ENCODE peak calls at places on chromosomes 7 and 10, in ten cellular contexts. C is tibial artery, Q is A549, L is mesendoderm, X is psoas muscle, A is upper lobe of left lung, V is heart left ventricle, P is esophagus squamous epithelium, W is Caco-2, F is SK-N-SH. B is an unnamed sample. For H3K4me1, the result is how much of the 10 kb centered on the place peaks cover.

GRCh38 chr10:35412900-35413491 is 76.7 kb downstream of the CCNY start:
- DNase-seq in X (no peak), F (no peak), Q (no peak), L (peak), V (no peak), A (no peak), P (no peak), C (no peak), W (no peak), B (no peak)

GRCh38 chr7:150855046-150855445 is 2.7 kb downstream of the AOC1 start:
- DNase-seq in C (no peak), X (no peak), V (no peak), W (no peak), F (no peak), Q (no peak), A (no peak), P (no peak), L (no peak), B (peak)

GRCh38 chr7:67462781-67463191 is 466.2 kb downstream of the TYW1 start:
- DNase-seq in L (no peak), X (no peak), C (no peak), F (peak), V (peak), A (peak), W (no peak), Q (no peak), P (no peak), B (peak)

GRCh38 chr10:122342293-122343134 is 32.0 kb upstream of the PLEKHA1 start:
- DNase-seq in X (no peak), Q (peak), P (no peak), C (no peak), L (peak), W (peak), A (no peak), F (peak), V (peak), B (no peak)

GRCh38 chr10:109963439-109963838 is 40.1 kb upstream of the XPNPEP1 start:
- DNase-seq in W (no peak), F (peak), L (peak), V (no peak), Q (no peak), A (no peak), P (no peak), C (no peak), X (no peak), B (no peak)

GRCh38 chr7:44213872-44214595 is 13.3 kb downstream of the YKT6 start:
- DNase-seq in Q (peak), C (peak), X (no peak), F (peak), A (peak), P (no peak), W (peak), L (peak), V (no peak), B (peak)

GRCh38 chr7:20790273-20790842 is 3.7 kb upstream of the SP8 start:
- DNase-seq in W (no peak), L (no peak), C (no peak), X (no peak), P (no peak), F (no peak), A (no peak), Q (no peak), V (no peak), B (no peak)

GRCh38 chr7:3068568-3068967 is 24.9 kb upstream of the CARD11 start:
- DNase-seq in Q (no peak), L (no peak), X (no peak), V (no peak), W (no peak), F (no peak), C (no peak), P (no peak), A (no peak), B (no peak)

GRCh38 chr7:786472-787255 is 45.6 kb upstream of the SUN1 start:
- DNase-seq in W (peak), L (peak), V (peak), F (peak), A (peak), X (peak), Q (peak), C (peak), P (no peak), B (peak)

GRCh38 chr10:113520606-113521481 is 32.0 kb upstream of the HABP2 start:
- DNase-seq in A (no peak), W (peak), X (peak), C (peak), F (peak), P (no peak), Q (peak), V (peak), L (peak), B (no peak)

GRCh38 chr10:43114743-43115611 is 23.3 kb upstream of the CSGALNACT2 start:
- DNase-seq in W (no peak), Q (no peak), X (no peak), L (peak), A (no peak), V (no peak), P (no peak), C (no peak), F (no peak), B (peak)

GRCh38 chr7:120658516-120658915 is 199.4 kb downstream of the TSPAN12 start:
- DNase-seq in F (no peak), V (no peak), Q (no peak), C (no peak), L (no peak), A (no peak), W (no peak), X (no peak), P (no peak), B (no peak)

GRCh38 chr7:74032191-74032490 is 4.2 kb downstream of the ELN start:
- DNase-seq in V (peak), P (no peak), L (no peak), X (peak), W (no peak), A (no peak), C (peak), F (no peak), Q (no peak), B (no peak)

GRCh38 chr7:81776972-81777371 is 7.1 kb upstream of the HGF start:
- DNase-seq in Q (no peak), F (no peak), C (no peak), X (no peak), P (no peak), A (no peak), W (peak), L (peak), V (no peak), B (no peak)

GRCh38 chr10:102475451-102476040 is 24.2 kb upstream of the C10orf95 start:
- DNase-seq in F (no peak), L (no peak), X (no peak), W (no peak), A (peak), Q (no peak), V (no peak), C (no peak), P (no peak), B (no peak)

GRCh38 chr7:104156842-104157277 is 51.0 kb downstream of the ORC5 start:
- DNase-seq in Q (peak), F (peak), W (peak), C (no peak), P (no peak), X (no peak), L (peak), V (no peak), A (no peak), B (no peak)

GRCh38 chr7:54907981-54908380 is 110.8 kb upstream of the EGFR start:
- DNase-seq in X (no peak), V (no peak), P (no peak), W (no peak), L (no peak), Q (no peak), A (no peak), C (no peak), F (no peak), B (no peak)

GRCh38 chr10:86813101-86813500 is 56.7 kb downstream of the BMPR1A start:
- DNase-seq in P (no peak), X (no peak), L (no peak), W (no peak), Q (no peak), A (no peak), C (no peak), F (no peak), V (no peak), B (no peak)
- H3K4me1 ChIP-seq in P (under half), X (under half), L (under half), W (under half), Q (under half), A (under half), C (under half), F (under half), V (under half), B (under half)

DNA sequence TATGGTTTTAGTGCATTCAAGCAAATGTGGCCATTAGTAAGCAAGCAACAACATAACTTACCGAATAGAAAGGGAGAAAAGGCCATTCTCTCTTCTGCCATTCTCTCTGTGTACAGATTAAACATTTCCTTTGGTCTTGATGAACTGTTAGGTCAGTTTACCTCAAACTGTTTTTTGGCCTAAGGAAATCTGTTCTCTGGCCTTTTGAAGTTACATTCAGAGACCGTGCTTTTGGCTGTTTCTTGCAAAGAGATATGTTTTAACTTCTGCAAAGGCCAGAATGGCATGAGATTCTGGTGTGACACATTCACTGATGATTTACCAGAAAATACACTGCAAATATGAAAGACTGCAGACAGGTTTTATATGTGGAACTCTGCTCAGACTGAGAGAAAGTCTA is 22.2 kb downstream of the AHR start:
- DNase-seq in C (no peak), L (no peak), P (no peak), W (no peak), A (no peak), F (no peak), X (no peak), Q (peak), V (no peak), B (no peak)
- H3K4me1 ChIP-seq in C (under half), L (under half), P (half or more), W (under half), A (under half), F (under half), X (under half), Q (half or more), V (half or more), B (under half)

DNA sequence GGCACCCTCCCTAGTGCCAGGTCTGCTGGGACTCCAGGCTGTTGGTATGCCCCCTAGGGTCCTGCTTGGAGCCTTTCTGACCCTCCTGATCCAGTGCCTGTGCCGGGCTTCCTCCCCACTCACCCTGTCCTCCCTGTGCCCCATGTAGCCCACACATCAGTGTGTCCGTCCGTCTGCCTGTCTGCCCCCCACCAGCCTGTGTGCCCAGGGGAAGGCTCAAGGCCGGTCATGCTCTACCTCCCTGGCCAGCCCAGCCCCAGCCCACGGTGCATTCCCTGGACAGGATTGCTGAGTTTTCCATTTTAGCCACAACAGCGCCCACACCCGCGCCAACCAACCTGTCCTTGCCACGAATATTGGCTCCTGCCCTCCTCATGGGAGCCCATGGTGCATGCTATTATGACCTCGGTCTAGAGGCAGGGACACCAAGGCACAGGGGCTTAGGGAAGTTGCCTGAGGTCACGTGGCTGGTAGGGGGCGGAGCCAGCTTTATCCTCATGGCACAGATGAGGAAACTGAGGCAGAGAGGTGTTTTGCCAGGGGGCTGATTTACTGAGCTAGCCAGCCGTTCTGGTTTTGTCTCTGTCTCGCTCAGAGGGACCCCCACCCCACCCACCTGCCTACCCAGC is 136.0 kb downstream of the FAM53B start:
- DNase-seq in Q (no peak), L (no peak), W (no peak), P (no peak), X (no peak), A (peak), V (no peak), F (no peak), C (no peak), B (no peak)
- H3K4me1 ChIP-seq in Q (under half), L (under half), W (under half), P (half or more), X (under half), A (under half), V (under half), F (under half), C (under half), B (under half)

GRCh38 chr10:14483417-14483816 is 152.7 kb upstream of the FRMD4A start:
- DNase-seq in Q (no peak), W (no peak), P (no peak), C (no peak), A (no peak), L (no peak), F (no peak), X (no peak), V (no peak), B (no peak)

GRCh38 chr10:14489522-14490177 is 158.9 kb upstream of the FRMD4A start:
- DNase-seq in W (no peak), L (no peak), Q (no peak), C (no peak), X (no peak), V (no peak), P (no peak), F (no peak), A (no peak), B (no peak)

GRCh38 chr10:14487511-14487909 is 156.8 kb upstream of the FRMD4A start:
- DNase-seq in W (no peak), X (no peak), F (no peak), V (no peak), C (no peak), A (no peak), L (no peak), Q (no peak), P (no peak), B (no peak)

GRCh38 chr10:14485986-14486385 is 155.3 kb upstream of the FRMD4A start:
- DNase-seq in L (no peak), A (no peak), X (no peak), C (no peak), W (no peak), V (no peak), Q (no peak), F (no peak), P (no peak), B (no peak)

GRCh38 chr10:14486777-14487510 is 156.2 kb upstream of the FRMD4A start:
- DNase-seq in X (no peak), A (no peak), L (peak), W (no peak), P (no peak), Q (peak), V (no peak), F (no peak), C (no peak), B (no peak)
- H3K4me1 ChIP-seq in X (under half), A (under half), L (under half), W (under half), P (under half), Q (under half), V (under half), F (under half), C (under half), B (under half)

GRCh38 chr10:50221470-50221869 is 29.8 kb downstream of the ASAH2 start:
- DNase-seq in F (no peak), X (no peak), Q (no peak), C (no peak), P (no peak), L (no peak), V (no peak), A (no peak), W (no peak), B (no peak)
- H3K4me1 ChIP-seq in F (under half), X (under half), Q (under half), C (under half), P (under half), L (under half), V (under half), A (under half), W (under half), B (under half)

B was measured in upper lobe of right lung.